ENCODE peak calls at places on chromosomes 2 and 18, in four cellular contexts. O is CD4-positive, alpha-beta memory T cell; K is effector memory CD4-positive, alpha-beta T cell; I is K562. V is an unnamed sample. For H3K27me3, the result is how much of the 10 kb centered on the place peaks cover.

GRCh38 chr2:204566439-204566838 is 21.2 kb downstream of the PARD3B start:
- DNase-seq in O (no peak), I (no peak), K (no peak), V (no peak)

GRCh38 chr2:198775737-198776136 is 682.0 kb downstream of the SATB2 start:
- DNase-seq in O (no peak), K (no peak), I (no peak), V (no peak)

GRCh38 chr2:95021847-95022246 is 3.7 kb upstream of the MAL start:
- DNase-seq in O (no peak), K (no peak), I (no peak), V (no peak)

GRCh38 chr18:63339920-63340484 is 20.4 kb upstream of the BCL2 start:
- DNase-seq in O (peak), K (no peak), I (no peak), V (no peak)

GRCh38 chr2:159484537-159484936 is 131.8 kb downstream of the BAZ2B start:
- DNase-seq in I (no peak), K (no peak), O (no peak), V (no peak)

GRCh38 chr2:189982777-189983394 is 79.6 kb downstream of the MSTN start:
- DNase-seq in K (no peak), O (no peak), I (peak), V (no peak)

GRCh38 chr2:8692783-8693768 is 11.2 kb downstream of the ID2 start:
- DNase-seq in I (peak), O (no peak), K (no peak), V (no peak)

GRCh38 chr2:147017976-147018645 is 826.7 kb upstream of the ACVR2A start:
- DNase-seq in O (no peak), K (no peak), I (no peak), V (no peak)

GRCh38 chr2:227153307-227153706 is 10.7 kb downstream of the COL4A4 start:
- DNase-seq in I (no peak), K (no peak), O (no peak), V (no peak)

GRCh38 chr18:24022141-24022540 is 7.6 kb downstream of the TTC39C start:
- DNase-seq in K (no peak), O (no peak), I (no peak), V (no peak)

GRCh38 chr2:19902272-19902730 is 518 bp upstream of the TTC32 start:
- DNase-seq in K (no peak), O (no peak), I (no peak), V (no peak)

GRCh38 chr18:36149514-36150289 is 20.0 kb downstream of the ELP2 start:
- DNase-seq in O (no peak), K (no peak), I (no peak), V (no peak)

GRCh38 chr18:3983351-3983969 is 471.6 kb downstream of the DLGAP1 start:
- DNase-seq in K (no peak), O (no peak), I (no peak), V (no peak)

GRCh38 chr2:34570266-34570872 is 971.3 kb upstream of the FAM98A start:
- DNase-seq in K (no peak), O (no peak), I (no peak), V (no peak)

GRCh38 chr2:85171916-85172315 is 38.7 kb downstream of the TCF7L1 start:
- DNase-seq in K (no peak), I (no peak), O (no peak), V (no peak)

GRCh38 chr18:11387880-11388279 is 221.5 kb upstream of the SLC35G4 start:
- DNase-seq in K (no peak), I (peak), O (no peak), V (peak)

GRCh38 chr2:214481204-214481603 is 70.3 kb downstream of the VWC2L start:
- DNase-seq in K (no peak), O (no peak), I (no peak), V (no peak)

GRCh38 chr18:23200751-23201150 is 65.5 kb downstream of the CABLES1 start:
- DNase-seq in K (no peak), I (no peak), O (no peak), V (no peak)

GRCh38 chr2:21050164-21050563 is 6.3 kb upstream of the APOB start:
- DNase-seq in K (no peak), O (no peak), I (no peak), V (no peak)

GRCh38 chr2:238231251-238231793 is 8.5 kb downstream of the HES6 start:
- DNase-seq in I (peak), O (peak), K (peak), V (peak)

GRCh38 chr18:23662309-23663263 is at the start of gene ANKRD29:
- DNase-seq in K (peak), I (peak), O (peak), V (peak)

GRCh38 chr2:20343128-20343527 is 7.5 kb downstream of the PUM2 start:
- DNase-seq in O (no peak), K (no peak), I (no peak), V (no peak)

GRCh38 chr2:64114063-64114911 is 29.9 kb downstream of the PELI1 start:
- DNase-seq in I (no peak), K (no peak), O (peak), V (no peak)

GRCh38 chr2:172342611-172343010 is 84.8 kb upstream of the ITGA6 start:
- DNase-seq in O (no peak), K (no peak), I (no peak), V (no peak)
- H3K27me3 ChIP-seq in O (under half), K (under half), I (under half), V (under half)

GRCh38 chr2:229629039-229629438 is 85.3 kb downstream of the DNER start:
- DNase-seq in O (no peak), I (no peak), K (no peak), V (no peak)

GRCh38 chr2:229633546-229633945 is 80.8 kb downstream of the DNER start:
- DNase-seq in I (no peak), K (no peak), O (no peak), V (no peak)

GRCh38 chr2:229622495-229623355 is 91.6 kb downstream of the DNER start:
- DNase-seq in I (no peak), O (no peak), K (no peak), V (no peak)

GRCh38 chr2:229627728-229628127 is 86.6 kb downstream of the DNER start:
- DNase-seq in I (no peak), K (no peak), O (no peak), V (no peak)
- H3K27me3 ChIP-seq in I (under half), K (under half), O (under half), V (under half)

DNA sequence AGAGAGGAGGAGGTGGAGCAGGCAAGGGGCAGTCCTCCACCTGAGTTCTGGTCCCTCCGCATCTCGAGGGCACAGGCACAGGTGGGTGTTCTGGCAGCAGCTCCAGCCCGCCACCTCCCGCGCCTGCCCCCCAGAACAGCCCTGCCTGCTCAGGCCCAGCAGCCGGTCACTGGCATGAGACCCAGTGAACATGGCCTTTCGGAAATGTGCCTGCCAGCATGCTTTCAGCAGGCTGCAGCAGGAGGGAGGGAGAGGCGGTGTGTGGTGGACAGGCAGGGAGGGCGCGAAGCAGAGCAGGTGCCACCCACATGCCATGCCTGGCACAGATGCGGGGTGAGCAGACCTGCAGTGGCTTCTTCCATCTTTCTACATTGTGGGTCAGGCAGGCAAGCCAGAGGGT is 3.4 kb upstream of the OR6B3 start:
- DNase-seq in K (no peak), O (no peak), I (no peak), V (no peak)
- H3K27me3 ChIP-seq in K (under half), O (under half), I (half or more), V (under half)

DNA sequence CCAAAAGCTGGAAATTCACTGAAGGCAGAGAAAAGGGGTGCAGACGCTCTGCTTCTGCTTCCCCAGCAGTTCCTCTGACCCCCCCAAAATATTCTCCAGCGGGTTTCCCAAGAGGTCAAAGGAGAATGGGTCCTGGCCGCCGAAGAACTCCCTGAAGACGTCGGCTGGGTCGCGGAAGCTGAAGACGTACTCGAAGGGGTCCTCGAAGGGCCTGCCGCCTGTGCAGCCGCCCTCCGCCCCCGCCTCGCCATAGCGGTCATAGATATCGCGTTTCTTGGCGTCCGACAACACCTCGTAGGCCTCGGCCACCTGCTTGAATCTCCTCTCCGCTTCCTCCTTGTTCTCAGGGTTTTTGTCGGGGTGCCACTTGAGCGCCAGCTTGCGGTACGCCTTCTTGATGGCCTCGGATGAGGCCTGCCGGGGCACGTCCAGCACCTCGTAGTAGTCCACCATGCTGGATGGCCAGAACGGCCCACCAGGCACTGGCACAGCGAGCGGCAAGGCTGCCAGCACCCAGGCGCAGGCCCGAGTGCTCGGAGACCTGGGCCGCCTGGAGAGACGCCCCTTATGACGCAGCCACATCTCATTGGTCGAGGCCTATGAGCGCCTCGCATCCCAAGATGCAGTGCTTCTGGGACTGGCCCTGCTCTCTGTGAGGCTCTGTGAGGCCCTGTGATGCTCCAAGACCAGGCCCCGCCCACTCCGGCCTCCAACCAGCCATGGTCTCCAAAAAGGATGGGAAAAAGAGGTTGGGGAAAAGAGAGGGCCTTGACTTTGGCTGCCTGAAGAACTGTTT is 14.8 kb downstream of the UGT1A3 start:
- DNase-seq in O (no peak), I (peak), K (no peak), V (no peak)
- H3K27me3 ChIP-seq in O (under half), I (under half), K (under half), V (under half)

DNA sequence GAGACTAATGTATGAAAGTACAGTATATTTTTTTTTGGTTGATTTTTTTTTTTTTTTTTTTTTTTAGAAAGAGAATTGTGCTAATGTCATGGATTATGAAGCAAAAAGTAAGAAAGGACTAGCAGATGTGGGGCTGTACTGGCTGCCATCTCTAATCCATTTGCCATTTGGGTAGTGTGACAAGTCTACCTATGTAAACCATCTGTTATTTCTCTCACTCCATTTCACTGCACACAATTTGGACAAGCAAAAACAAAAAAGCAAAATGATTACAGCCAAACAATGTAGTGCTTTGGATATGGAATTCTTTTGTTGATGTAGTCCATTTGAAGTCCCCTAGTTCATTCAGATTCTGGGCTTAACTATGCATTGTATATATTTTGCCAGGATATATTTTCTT is 1355.4 kb downstream of the LRP1B start:
- DNase-seq in O (no peak), I (no peak), K (no peak), V (no peak)
- H3K27me3 ChIP-seq in O (under half), I (under half), K (under half), V (under half)

DNA sequence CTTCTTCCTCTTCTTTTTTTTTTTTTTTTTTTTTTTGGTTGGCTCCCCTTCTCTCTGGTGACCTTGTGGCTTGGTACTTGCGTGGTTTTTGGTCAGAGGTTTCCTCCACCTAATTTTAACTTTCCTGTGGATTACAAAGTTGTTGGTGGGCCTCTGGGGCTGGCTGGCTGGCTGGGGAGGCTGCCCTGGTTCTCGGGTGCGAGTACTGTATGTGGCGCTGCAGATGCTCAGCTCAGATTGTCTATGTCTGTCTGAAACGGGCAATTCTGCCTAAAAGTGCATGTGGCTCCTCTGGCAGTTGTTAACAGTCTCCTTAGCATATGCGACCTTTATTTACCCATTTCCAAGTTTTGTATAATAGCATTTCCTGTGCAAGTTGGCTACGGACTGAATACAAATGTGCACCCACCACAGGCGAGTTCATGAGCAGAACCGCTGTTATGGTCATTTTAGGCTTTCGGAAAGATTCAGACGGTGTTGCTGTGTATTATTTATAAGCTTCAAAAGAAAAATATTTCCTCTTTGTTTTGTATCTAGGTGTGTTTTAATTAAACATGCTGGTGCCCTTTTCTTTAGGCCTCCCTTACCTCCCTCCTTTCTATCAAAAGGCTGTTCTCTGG is 4.4 kb downstream of the TBR1 start:
- DNase-seq in O (no peak), I (no peak), K (no peak), V (no peak)
- H3K27me3 ChIP-seq in O (half or more), I (half or more), K (half or more), V (under half)

DNA sequence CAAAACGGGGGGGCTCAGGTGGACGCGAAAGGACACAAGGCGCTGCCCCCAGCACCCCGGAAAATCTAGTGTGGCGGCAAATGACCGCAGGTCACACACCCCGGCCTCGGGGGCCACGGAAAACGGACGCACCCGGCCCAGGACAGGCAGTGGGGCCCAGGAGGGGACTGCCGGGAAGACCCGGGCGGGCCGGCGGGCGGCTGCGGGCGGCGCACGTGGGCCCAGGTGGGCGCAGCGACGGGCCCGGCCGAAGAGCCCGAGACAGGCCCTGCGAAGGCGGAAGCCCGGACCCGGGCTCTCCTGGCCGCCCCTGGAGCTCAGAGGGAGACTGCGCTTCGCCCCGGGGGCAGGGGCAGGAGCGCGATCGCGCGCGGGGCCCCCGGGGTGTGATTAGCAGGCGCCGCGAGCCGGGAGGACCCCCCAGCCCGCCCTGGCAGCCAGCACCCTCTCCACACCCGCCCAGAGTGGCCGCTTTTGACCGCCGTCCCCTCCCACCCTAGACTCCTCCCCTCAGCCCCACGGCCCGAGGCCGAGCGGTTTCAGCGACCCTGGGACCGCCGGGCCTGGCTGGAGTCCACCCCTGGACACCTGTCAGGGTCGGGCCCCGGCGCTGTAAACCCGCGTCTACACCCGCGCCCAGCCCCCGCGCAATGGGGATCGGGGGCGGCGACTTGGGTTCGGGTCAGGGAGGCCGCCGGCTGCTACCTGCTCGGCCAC is 773 bp downstream of the MBP start:
- DNase-seq in K (no peak), I (no peak), O (no peak), V (peak)
- H3K27me3 ChIP-seq in K (under half), I (under half), O (under half), V (under half)

GRCh38 chr2:102046135-102046901 is 54.6 kb downstream of the IL1R2 start:
- DNase-seq in O (no peak), K (no peak), I (no peak), V (no peak)

GRCh38 chr2:102045697-102046096 is 53.9 kb downstream of the IL1R2 start:
- DNase-seq in I (no peak), K (no peak), O (no peak), V (no peak)

GRCh38 chr2:102044967-102045489 is 53.3 kb downstream of the IL1R2 start:
- DNase-seq in K (no peak), I (no peak), O (no peak), V (no peak)

GRCh38 chr2:102043560-102043959 is 51.8 kb downstream of the IL1R2 start:
- DNase-seq in K (no peak), O (no peak), I (no peak), V (no peak)

DNA sequence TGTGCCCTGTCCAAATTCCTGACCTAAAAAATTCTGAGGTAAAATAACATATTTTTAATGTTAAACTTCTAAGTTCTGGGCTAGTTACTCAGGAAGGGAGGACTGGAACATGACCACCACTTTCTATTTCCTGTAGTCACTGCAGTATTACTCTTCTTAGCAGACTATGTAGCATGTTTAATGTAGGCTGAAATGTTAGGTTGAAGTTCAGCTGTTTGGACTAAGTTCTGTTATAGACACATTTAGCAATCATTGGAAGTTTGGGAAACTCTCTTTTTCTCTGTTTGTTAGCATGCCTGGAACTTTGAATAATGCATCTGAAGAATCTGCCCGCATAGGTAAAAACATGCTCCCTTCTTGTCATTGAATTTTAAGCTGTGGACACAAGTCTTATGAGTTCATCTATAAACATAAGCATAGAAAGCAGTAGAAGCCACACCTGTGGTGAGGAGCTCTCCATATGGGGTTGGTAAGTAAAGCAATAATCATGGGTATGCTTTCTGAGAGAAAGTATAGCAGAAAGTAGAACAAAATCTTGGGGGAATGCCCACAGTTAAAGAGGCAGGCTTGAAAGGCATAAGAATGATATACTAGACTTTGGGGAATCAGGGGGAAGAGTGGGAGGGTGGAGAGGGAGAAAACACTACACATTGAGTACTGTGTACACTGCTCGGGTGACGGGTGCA is 52.6 kb downstream of the IL1R2 start:
- DNase-seq in O (no peak), K (no peak), I (no peak), V (no peak)
- H3K27me3 ChIP-seq in O (under half), K (under half), I (under half), V (under half)

V was measured in lung.